ENCODE peak calls at places on chromosomes 4 and X, in five cellular contexts. X is AG08395, F is left cardiac atrium, R is HEK293T, L is posterior vena cava. W is an unnamed sample.

GRCh38 chrX:48791063-48791820 is 4.9 kb downstream of the GATA1 start:
- DNase-seq in X (no peak), R (no peak), F (no peak), L (no peak), W (no peak)

GRCh38 chr4:41471672-41472071 is 66.3 kb upstream of the LIMCH1 start:
- DNase-seq in F (no peak), R (no peak), X (no peak), L (no peak), W (no peak)

GRCh38 chr4:137952116-137952515 is 290.0 kb downstream of the SLC7A11 start:
- DNase-seq in R (no peak), F (no peak), L (no peak), X (peak; percentile 4), W (peak; percentile 21)

GRCh38 chr4:125313497-125313896 is 1.3 kb upstream of the FAT4 start:
- DNase-seq in X (peak; percentile 54), F (no peak), L (no peak), R (peak; percentile 45), W (peak; percentile 95)

GRCh38 chr4:57639566-57640328 is 529.6 kb upstream of the IGFBP7 start:
- DNase-seq in X (no peak), F (no peak), L (peak; percentile 67), R (no peak), W (no peak)

GRCh38 chr4:167020410-167020809 is 213.9 kb downstream of the SPOCK3 start:
- DNase-seq in F (no peak), X (no peak), R (no peak), L (no peak), W (peak; percentile 8)

GRCh38 chr4:114378306-114378903 is 220.2 kb upstream of the UGT8 start:
- DNase-seq in L (no peak), F (no peak), X (peak; percentile 56), R (no peak), W (peak; percentile 74)

GRCh38 chr4:94634266-94634665 is 123.5 kb upstream of the BMPR1B start:
- DNase-seq in X (peak; percentile 29), L (no peak), F (no peak), R (no peak), W (peak; percentile 20)

GRCh38 chr4:143587703-143588102 is 74.2 kb downstream of the SMARCA5 start:
- DNase-seq in F (no peak), L (no peak), R (no peak), X (peak; percentile 9), W (peak; percentile 19)

GRCh38 chr4:113979973-113980615 is 647 bp upstream of the ARSJ start:
- DNase-seq in L (no peak), F (no peak), R (no peak), X (peak; percentile 39), W (peak; percentile 62)

GRCh38 chrX:27918799-27919198 is 62.5 kb downstream of the DCAF8L1 start:
- DNase-seq in L (no peak), R (no peak), F (no peak), X (no peak), W (peak; percentile 2)

GRCh38 chr4:122378711-122379110 is at the start of gene ADAD1:
- DNase-seq in R (no peak), F (no peak), L (peak; percentile 36), X (no peak), W (no peak)

GRCh38 chrX:12447448-12448154 is 309.3 kb downstream of the FRMPD4 start:
- DNase-seq in F (no peak), L (no peak), R (no peak), X (peak; percentile 67), W (peak; percentile 90)

GRCh38 chr4:130172156-130172555 is 1076.2 kb downstream of the C4orf33 start:
- DNase-seq in L (no peak), F (no peak), X (no peak), R (no peak), W (no peak)

GRCh38 chrX:11558972-11559371 is 106.7 kb downstream of the ARHGAP6 start:
- DNase-seq in L (no peak), R (peak; percentile 62), X (no peak), F (no peak), W (no peak)

GRCh38 chr4:92387459-92388069 is 83.8 kb downstream of the GRID2 start:
- DNase-seq in F (no peak), L (no peak), X (peak; percentile 1), R (peak; percentile 39), W (peak; percentile 66)

GRCh38 chr4:75141162-75141561 is 208.2 kb downstream of the PARM1 start:
- DNase-seq in R (no peak), F (no peak), L (no peak), X (no peak), W (no peak)

GRCh38 chr4:139555705-139556070 is 331 bp downstream of the SETD7 start:
- DNase-seq in L (peak; percentile 89), X (peak; percentile 31), F (peak; percentile 71), R (no peak), W (no peak)

GRCh38 chr4:16443504-16444088 is 217.3 kb upstream of the TAPT1 start:
- DNase-seq in R (peak; percentile 47), X (peak; percentile 63), L (no peak), F (no peak), W (peak; percentile 64)

GRCh38 chr4:184016742-184017668 is 111.9 kb downstream of the STOX2 start:
- DNase-seq in F (no peak), X (no peak), R (peak; percentile 6), L (no peak), W (no peak)

GRCh38 chrX:47574609-47575325 is 7.5 kb upstream of the TIMP1 start:
- DNase-seq in L (no peak), F (no peak), R (no peak), X (no peak), W (no peak)

GRCh38 chr4:87092389-87093141 is 127.9 kb downstream of the KLHL8 start:
- DNase-seq in X (peak; percentile 59), R (peak; percentile 44), L (no peak), F (peak; percentile 66), W (peak; percentile 88)